ENCODE peak calls at places on chromosomes 11 and 22, in nine cellular contexts. Z is stomach, T is H1, U is transverse colon, L is GM23338, H is sigmoid colon, R is K562, D is HCT116, V is breast epithelium. B is an unnamed sample. For H3K4me1, the result is how much of the 10 kb centered on the place peaks cover.

GRCh38 chr11:97557399-97557798 is 1167.6 kb downstream of the JRKL start:
- DNase-seq in Z (no peak), T (no peak), U (no peak), L (no peak), H (no peak), R (no peak), D (no peak), V (no peak), B (peak)

GRCh38 chr22:42283288-42284229 is 13.1 kb upstream of the TCF20 start:
- DNase-seq in Z (no peak), T (peak), U (no peak), L (no peak), H (no peak), R (peak), D (no peak), V (no peak), B (no peak)

GRCh38 chr22:28023774-28024173 is 104.7 kb upstream of the PITPNB start:
- DNase-seq in Z (peak), T (no peak), U (no peak), L (no peak), H (peak), R (no peak), D (no peak), V (no peak), B (no peak)

GRCh38 chr11:9573775-9574555 is 495 bp downstream of the WEE1 start:
- DNase-seq in Z (peak), T (no peak), U (peak), L (no peak), H (no peak), R (no peak), D (no peak), V (no peak), B (no peak)

GRCh38 chr11:45341379-45341778 is 55.2 kb upstream of the SYT13 start:
- DNase-seq in Z (no peak), T (peak), U (no peak), L (peak), H (no peak), R (no peak), D (no peak), V (no peak), B (no peak)

GRCh38 chr11:32706985-32707736 is 87.3 kb downstream of the CCDC73 start:
- DNase-seq in Z (no peak), T (no peak), U (no peak), L (no peak), H (no peak), R (no peak), D (peak), V (no peak), B (peak)

GRCh38 chr11:111694851-111695250 is 71.3 kb downstream of the PPP2R1B start:
- DNase-seq in Z (no peak), T (no peak), U (no peak), L (no peak), H (no peak), R (no peak), D (no peak), V (no peak), B (peak)

GRCh38 chr11:72441647-72442267 is 7.4 kb upstream of the CLPB start:
- DNase-seq in Z (no peak), T (no peak), U (no peak), L (no peak), H (no peak), R (no peak), D (no peak), V (no peak), B (peak)

GRCh38 chr11:834371-835316 is 1.9 kb downstream of the CD151 start:
- DNase-seq in Z (peak), T (no peak), U (peak), L (no peak), H (peak), R (no peak), D (peak), V (peak), B (peak)

GRCh38 chr11:6200975-6201374 is 2.0 kb downstream of the OR52W1 start:
- DNase-seq in Z (peak), T (no peak), U (peak), L (no peak), H (no peak), R (no peak), D (no peak), V (no peak), B (no peak)

GRCh38 chr11:2806351-2807058 is 79.1 kb downstream of the CDKN1C start:
- DNase-seq in Z (peak), T (peak), U (peak), L (no peak), H (peak), R (no peak), D (no peak), V (peak), B (no peak)

GRCh38 chr22:44728761-44729261 is 23.6 kb upstream of the ARHGAP8 start:
- DNase-seq in Z (no peak), T (no peak), U (no peak), L (no peak), H (peak), R (no peak), D (no peak), V (no peak), B (no peak)

GRCh38 chr11:102456381-102456780 is 3.8 kb upstream of the TMEM123 start:
- DNase-seq in Z (no peak), T (no peak), U (no peak), L (no peak), H (no peak), R (no peak), D (no peak), V (peak), B (no peak)

GRCh38 chr11:73139476-73140198 is 2.5 kb downstream of the FCHSD2 start:
- DNase-seq in Z (no peak), T (no peak), U (no peak), L (no peak), H (no peak), R (no peak), D (no peak), V (no peak), B (peak)

GRCh38 chr11:8036002-8036802 is 44.8 kb upstream of the TUB start:
- DNase-seq in Z (peak), T (peak), U (no peak), L (no peak), H (no peak), R (no peak), D (no peak), V (peak), B (no peak)

GRCh38 chr11:131773626-131774025 is 403.2 kb downstream of the NTM start:
- DNase-seq in Z (no peak), T (no peak), U (no peak), L (no peak), H (no peak), R (no peak), D (no peak), V (no peak), B (no peak)

GRCh38 chr11:33790088-33790487 is 15.8 kb upstream of the FBXO3 start:
- DNase-seq in Z (no peak), T (no peak), U (no peak), L (no peak), H (no peak), R (no peak), D (no peak), V (no peak), B (no peak)

GRCh38 chr11:61814242-61814957 is 2.4 kb downstream of the FADS1 start:
- DNase-seq in Z (no peak), T (no peak), U (peak), L (peak), H (no peak), R (no peak), D (peak), V (no peak), B (no peak)

GRCh38 chr11:127528297-127528696 is 527.7 kb upstream of the KIRREL3 start:
- DNase-seq in Z (no peak), T (no peak), U (no peak), L (no peak), H (no peak), R (no peak), D (no peak), V (no peak), B (no peak)

GRCh38 chr22:37933711-37934376 is 19.6 kb downstream of the C22orf23 start:
- DNase-seq in Z (peak), T (peak), U (peak), L (peak), H (peak), R (peak), D (peak), V (peak), B (peak)

GRCh38 chr11:115892016-115892415 is 387.8 kb upstream of the CADM1 start:
- DNase-seq in Z (no peak), T (no peak), U (no peak), L (no peak), H (no peak), R (no peak), D (no peak), V (no peak), B (no peak)

GRCh38 chr11:2772544-2773031 is 72.8 kb upstream of the KCNQ1OT1 start:
- DNase-seq in Z (peak), T (no peak), U (peak), L (no peak), H (no peak), R (no peak), D (peak), V (peak), B (no peak)

GRCh38 chr22:31574015-31574670 is 77.8 kb downstream of the SFI1 start:
- DNase-seq in Z (no peak), T (no peak), U (no peak), L (no peak), H (no peak), R (no peak), D (no peak), V (no peak), B (no peak)

GRCh38 chr22:19806213-19807160 is 45.9 kb downstream of the TBX1 start:
- DNase-seq in Z (peak), T (no peak), U (peak), L (no peak), H (peak), R (peak), D (peak), V (peak), B (peak)

GRCh38 chr11:113043704-113044103 is 82.5 kb downstream of the NCAM1 start:
- DNase-seq in Z (peak), T (no peak), U (no peak), L (no peak), H (no peak), R (no peak), D (no peak), V (no peak), B (no peak)

GRCh38 chr11:8838248-8838647 is 72.7 kb upstream of the AKIP1 start:
- DNase-seq in Z (no peak), T (no peak), U (no peak), L (no peak), H (peak), R (no peak), D (no peak), V (no peak), B (peak)

GRCh38 chr11:126484266-126484665 is 128.8 kb downstream of the ST3GAL4 start:
- DNase-seq in Z (no peak), T (no peak), U (no peak), L (no peak), H (no peak), R (no peak), D (no peak), V (no peak), B (no peak)

GRCh38 chr22:47065756-47066615 is 303.5 kb downstream of the TBC1D22A start:
- DNase-seq in Z (peak), T (no peak), U (peak), L (no peak), H (no peak), R (no peak), D (no peak), V (no peak), B (peak)

GRCh38 chr11:112526699-112527410 is 266.2 kb upstream of the PLET1 start:
- DNase-seq in Z (no peak), T (no peak), U (no peak), L (no peak), H (no peak), R (no peak), D (no peak), V (no peak), B (no peak)

GRCh38 chr11:69012092-69013008 is 696 bp downstream of the MRGPRF start:
- DNase-seq in Z (no peak), T (peak), U (no peak), L (peak), H (peak), R (no peak), D (no peak), V (no peak), B (no peak)

GRCh38 chr11:29623144-29623722 is 393.6 kb downstream of the KCNA4 start:
- DNase-seq in Z (no peak), T (peak), U (no peak), L (peak), H (no peak), R (no peak), D (no peak), V (no peak), B (no peak)

GRCh38 chr11:113632981-113633380 is 73.1 kb downstream of the TMPRSS5 start:
- DNase-seq in Z (no peak), T (no peak), U (no peak), L (no peak), H (no peak), R (no peak), D (no peak), V (no peak), B (no peak)

GRCh38 chr11:20362481-20362880 is 1.0 kb upstream of the HTATIP2 start:
- DNase-seq in Z (no peak), T (no peak), U (no peak), L (no peak), H (no peak), R (no peak), D (no peak), V (no peak), B (peak)

GRCh38 chr11:67997460-67997921 is 6.4 kb downstream of the UNC93B1 start:
- DNase-seq in Z (no peak), T (no peak), U (no peak), L (peak), H (no peak), R (no peak), D (no peak), V (no peak), B (no peak)

GRCh38 chr11:12715131-12715530 is 40.9 kb downstream of the TEAD1 start:
- DNase-seq in Z (no peak), T (peak), U (no peak), L (no peak), H (no peak), R (no peak), D (no peak), V (no peak), B (no peak)

GRCh38 chr11:12716816-12717215 is 42.6 kb downstream of the TEAD1 start:
- DNase-seq in Z (no peak), T (no peak), U (no peak), L (no peak), H (no peak), R (no peak), D (no peak), V (no peak), B (no peak)

GRCh38 chr11:12719221-12719620 is 45.0 kb downstream of the TEAD1 start:
- DNase-seq in Z (no peak), T (peak), U (no peak), L (peak), H (no peak), R (no peak), D (no peak), V (no peak), B (no peak)

GRCh38 chr11:12717851-12718291 is 43.6 kb downstream of the TEAD1 start:
- DNase-seq in Z (no peak), T (peak), U (no peak), L (no peak), H (no peak), R (no peak), D (no peak), V (no peak), B (no peak)

GRCh38 chr11:12715941-12716340 is 41.7 kb downstream of the TEAD1 start:
- DNase-seq in Z (no peak), T (no peak), U (no peak), L (no peak), H (no peak), R (no peak), D (no peak), V (no peak), B (peak)
- TF ChIP-seq POLR2AphosphoS5 in Z (no peak), T (no peak), U (no peak), L (no peak), H (no peak), R (no peak), D (no peak), V (no peak), B (peak)

GRCh38 chr11:124745835-124746620 is 6.0 kb downstream of the VSIG2 start:
- DNase-seq in Z (no peak), T (peak), U (peak), L (peak), H (no peak), R (peak), D (no peak), V (no peak), B (no peak)

GRCh38 chr11:124747406-124748099 is 4.5 kb downstream of the VSIG2 start:
- DNase-seq in Z (no peak), T (no peak), U (no peak), L (no peak), H (no peak), R (no peak), D (no peak), V (no peak), B (peak)

GRCh38 chr11:124743050-124743449 is 3.3 kb downstream of the NRGN start:
- DNase-seq in Z (no peak), T (no peak), U (no peak), L (no peak), H (no peak), R (no peak), D (no peak), V (no peak), B (no peak)

GRCh38 chr11:124746621-124747243 is 5.3 kb downstream of the VSIG2 start:
- DNase-seq in Z (peak), T (peak), U (peak), L (peak), H (no peak), R (peak), D (peak), V (peak), B (peak)

GRCh38 chr11:124745270-124745834 is 5.6 kb downstream of the NRGN start:
- DNase-seq in Z (no peak), T (peak), U (no peak), L (no peak), H (no peak), R (no peak), D (no peak), V (no peak), B (no peak)
- H3K4me1 ChIP-seq in Z (half or more), T (under half), U (under half), L (under half), H (under half), R (under half), D (under half), V (under half), B (under half)

GRCh38 chr22:48098243-48098935 is 1335.9 kb downstream of the TBC1D22A start:
- DNase-seq in Z (no peak), T (no peak), U (no peak), L (no peak), H (no peak), R (no peak), D (no peak), V (no peak), B (no peak)
- TF ChIP-seq POLR2AphosphoS5 in Z (no peak), T (no peak), U (no peak), L (no peak), H (no peak), R (no peak), D (no peak), V (no peak), B (no peak)

GRCh38 chr22:36850682-36851081 is 10.1 kb upstream of the NCF4 start:
- DNase-seq in Z (no peak), T (no peak), U (no peak), L (no peak), H (no peak), R (no peak), D (no peak), V (no peak), B (no peak)

GRCh38 chr22:36850016-36850415 is 10.8 kb upstream of the NCF4 start:
- DNase-seq in Z (no peak), T (no peak), U (no peak), L (no peak), H (no peak), R (no peak), D (no peak), V (no peak), B (no peak)

GRCh38 chr22:36855478-36855877 is 5.3 kb upstream of the NCF4 start:
- DNase-seq in Z (no peak), T (no peak), U (no peak), L (no peak), H (no peak), R (no peak), D (no peak), V (no peak), B (no peak)

GRCh38 chr22:36853407-36854099 is 7.3 kb upstream of the NCF4 start:
- DNase-seq in Z (peak), T (peak), U (peak), L (peak), H (no peak), R (peak), D (peak), V (no peak), B (peak)

DNA sequence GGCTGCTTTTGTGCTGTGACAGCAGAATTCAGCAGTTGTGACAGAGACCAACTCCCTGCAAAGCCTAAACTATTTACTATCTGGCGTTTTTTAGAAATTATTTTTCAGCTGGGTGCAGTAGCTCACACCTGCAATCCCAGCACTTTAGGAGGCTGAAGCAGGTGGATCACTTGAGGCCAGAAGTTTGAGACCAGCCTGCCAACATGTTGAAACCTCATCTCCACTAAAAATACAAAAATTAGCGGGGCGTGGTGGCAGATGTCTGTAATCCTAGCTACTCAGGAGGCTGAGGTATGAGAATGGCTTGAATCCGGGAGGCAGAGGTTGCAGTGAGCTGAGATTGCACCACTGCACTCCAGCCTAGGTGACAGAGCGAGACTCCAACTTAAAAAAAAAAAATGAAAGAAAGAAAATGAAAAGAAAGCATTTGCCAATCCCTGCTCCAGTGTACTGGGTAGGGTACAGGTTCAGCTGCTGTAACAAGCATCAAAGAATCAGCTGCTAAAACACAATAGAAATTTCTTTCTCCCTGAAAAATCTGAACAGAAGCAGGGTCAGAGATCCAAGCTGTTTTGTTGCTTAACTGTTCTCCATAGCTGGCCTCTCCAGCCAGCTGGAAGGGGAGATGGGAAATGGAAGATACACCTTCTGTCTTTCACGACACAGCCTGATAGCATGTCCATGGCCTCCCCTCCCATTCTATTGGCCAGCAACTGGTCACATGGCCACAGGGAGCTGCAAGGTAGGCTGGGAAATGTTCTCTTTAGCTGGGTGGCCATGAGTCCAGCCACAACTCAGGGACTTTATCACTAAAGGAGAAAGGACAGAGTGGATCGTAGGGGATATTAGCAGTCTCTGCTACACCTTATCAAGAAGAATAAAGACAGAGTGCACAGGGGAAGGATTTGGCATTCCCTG is 8.5 kb upstream of the NCF4 start:
- DNase-seq in Z (no peak), T (no peak), U (no peak), L (no peak), H (no peak), R (no peak), D (no peak), V (no peak), B (no peak)
- H3K4me1 ChIP-seq in Z (under half), T (under half), U (under half), L (under half), H (under half), R (under half), D (under half), V (under half), B (under half)

DNA sequence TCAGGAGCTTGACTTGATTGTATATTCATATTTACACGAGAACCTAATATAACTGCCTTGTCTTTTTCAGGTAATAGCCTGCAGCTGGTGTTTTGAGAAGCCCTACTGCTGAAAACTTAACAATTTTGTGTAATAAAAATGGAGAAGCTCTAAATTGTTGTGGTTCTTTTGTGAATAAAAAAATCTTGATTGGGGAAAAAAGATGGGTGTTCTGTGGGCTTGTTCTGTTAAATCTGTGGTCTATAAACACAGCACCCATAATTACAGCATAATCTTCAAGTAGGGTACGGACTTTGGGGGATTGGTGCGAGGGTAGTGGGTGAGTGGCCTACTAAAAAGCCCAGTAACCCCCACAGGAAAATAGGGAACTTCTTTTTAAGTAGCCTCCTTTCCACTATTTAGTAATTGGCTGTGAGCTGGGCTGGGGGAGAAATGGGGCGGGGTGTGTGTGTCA is 7.5 kb downstream of the MALAT1 start:
- DNase-seq in Z (no peak), T (no peak), U (no peak), L (peak), H (no peak), R (no peak), D (no peak), V (no peak), B (no peak)
- TF ChIP-seq POLR2AphosphoS5 in Z (no peak), T (peak), U (no peak), L (no peak), H (no peak), R (peak), D (no peak), V (no peak), B (no peak)

GRCh38 chr11:76606102-76606793 is 64.3 kb downstream of the LRRC32 start:
- DNase-seq in Z (no peak), T (peak), U (no peak), L (no peak), H (no peak), R (no peak), D (no peak), V (no peak), B (no peak)
- H3K4me1 ChIP-seq in Z (under half), T (under half), U (under half), L (under half), H (half or more), R (under half), D (under half), V (under half), B (under half)

B was measured in endothelial cell of umbilical vein.